ENCODE peak calls at places on chromosome 5, in five cellular contexts. A, F, I, L and Q are unnamed samples.

GRCh38 chr5:177132504-177133118 is 962 bp upstream of the NSD1 start:
- DNase-seq in A (no peak), F (peak), I (no peak), L (no peak), Q (no peak)

GRCh38 chr5:62268239-62268638 is 37.8 kb upstream of the KIF2A start:
- DNase-seq in A (no peak), F (no peak), I (no peak), L (no peak), Q (no peak)

GRCh38 chr5:82182662-82183061 is 95.5 kb downstream of the RPS23 start:
- DNase-seq in A (no peak), F (no peak), I (no peak), L (no peak), Q (no peak)

GRCh38 chr5:134525687-134526482 is 415 bp downstream of the JADE2 start:
- DNase-seq in A (peak), F (peak), I (peak), L (peak), Q (no peak)

GRCh38 chr5:140962190-140962589 is 4.1 kb upstream of the PCDHAC2 start:
- DNase-seq in A (no peak), F (no peak), I (no peak), L (no peak), Q (no peak)

GRCh38 chr5:151770383-151771258 is 1.1 kb upstream of the G3BP1 start:
- DNase-seq in A (no peak), F (no peak), I (peak), L (peak), Q (no peak)

GRCh38 chr5:34041247-34041972 is 1.6 kb downstream of the C1QTNF3 start:
- DNase-seq in A (no peak), F (no peak), I (no peak), L (no peak), Q (no peak)

GRCh38 chr5:149161026-149161687 is 19.9 kb downstream of the ABLIM3 start:
- DNase-seq in A (no peak), F (no peak), I (no peak), L (no peak), Q (no peak)

GRCh38 chr5:81006955-81007636 is 46.9 kb downstream of the RASGRF2 start:
- DNase-seq in A (no peak), F (peak), I (no peak), L (no peak), Q (no peak)

GRCh38 chr5:123696948-123697347 is 185.0 kb downstream of the CSNK1G3 start:
- DNase-seq in A (no peak), F (no peak), I (no peak), L (no peak), Q (no peak)

GRCh38 chr5:124527220-124527991 is 219.0 kb downstream of the ZNF608 start:
- DNase-seq in A (no peak), F (no peak), I (no peak), L (no peak), Q (no peak)